ENCODE peak calls at places on chromosomes 5 and 9, in ten cellular contexts. O is IMR-90, S is heart left ventricle, F is H1, Z is breast epithelium, M is uterus, Q is testis, E is tibial nerve, B is transverse colon, X is esophagus squamous epithelium. J is an unnamed sample. For H3K36me3 and H3K4me1, the result is how much of the 10 kb centered on the place peaks cover.

GRCh38 chr9:34961574-34962480 is 3.7 kb downstream of the PHF24 start:
- DNase-seq in B (no peak), M (no peak), E (no peak), Q (no peak), F (no peak), S (no peak), O (peak), Z (no peak), X (no peak), J (no peak)

GRCh38 chr5:35158627-35159369 is 71.5 kb downstream of the PRLR start:
- DNase-seq in O (no peak), S (no peak), B (no peak), Q (no peak), E (no peak), F (no peak), Z (no peak), M (no peak), X (no peak), J (no peak)

GRCh38 chr5:113199122-113199905 is 222.7 kb downstream of the DCP2 start:
- DNase-seq in O (peak), F (no peak), Z (no peak), B (no peak), S (no peak), M (no peak), Q (no peak), E (no peak), X (no peak), J (no peak)

GRCh38 chr9:88313364-88314220 is 74.7 kb upstream of the SPIN1 start:
- DNase-seq in F (peak), Z (no peak), Q (no peak), M (no peak), X (no peak), S (no peak), B (no peak), O (no peak), E (no peak), J (no peak)

GRCh38 chr9:134735441-134736175 is 94.0 kb downstream of the COL5A1 start:
- DNase-seq in B (peak), F (no peak), O (no peak), Z (no peak), S (peak), X (no peak), E (peak), M (peak), Q (peak), J (peak)

GRCh38 chr9:133031496-133031911 is 707 bp downstream of the GTF3C5 start:
- DNase-seq in E (no peak), F (no peak), M (no peak), Z (no peak), O (no peak), X (no peak), B (no peak), S (no peak), Q (no peak), J (no peak)

GRCh38 chr9:92614123-92614510 is 55.8 kb downstream of the IPPK start:
- DNase-seq in S (no peak), M (peak), O (no peak), Q (peak), Z (no peak), B (no peak), E (no peak), F (no peak), X (no peak), J (no peak)

GRCh38 chr5:177600458-177601018 is 606 bp downstream of the B4GALT7 start:
- DNase-seq in S (no peak), B (no peak), E (no peak), Z (no peak), M (no peak), F (no peak), X (no peak), Q (peak), O (peak), J (peak)

GRCh38 chr5:62689599-62690368 is 111.2 kb downstream of the LRRC70 start:
- DNase-seq in Q (no peak), S (no peak), Z (no peak), X (no peak), F (no peak), O (no peak), M (no peak), B (no peak), E (no peak), J (no peak)

GRCh38 chr5:19122923-19123322 is 865.1 kb downstream of the CDH18 start:
- DNase-seq in B (no peak), M (no peak), Z (no peak), E (no peak), F (no peak), O (no peak), X (no peak), Q (no peak), S (no peak), J (no peak)

GRCh38 chr9:115411993-115412452 is 294.1 kb upstream of the TNC start:
- DNase-seq in B (no peak), Z (no peak), S (no peak), X (no peak), O (peak), Q (no peak), E (no peak), M (no peak), F (no peak), J (no peak)

GRCh38 chr5:151523335-151523734 is 67.8 kb downstream of the FAT2 start:
- DNase-seq in Z (no peak), F (peak), E (no peak), O (peak), M (no peak), Q (peak), X (no peak), B (no peak), S (no peak), J (no peak)

GRCh38 chr5:100904259-100904822 is 1.3 kb upstream of the ST8SIA4 start:
- DNase-seq in X (peak), O (no peak), Q (no peak), B (peak), E (no peak), Z (no peak), M (peak), S (peak), F (no peak), J (no peak)

GRCh38 chr9:138010861-138011260 is 133.3 kb downstream of the CACNA1B start:
- DNase-seq in M (no peak), X (no peak), B (no peak), E (no peak), Q (no peak), Z (no peak), S (no peak), O (no peak), F (no peak), J (no peak)

GRCh38 chr5:157049605-157050004 is 9.3 kb downstream of the HAVCR1 start:
- DNase-seq in O (no peak), M (no peak), Q (no peak), Z (no peak), S (no peak), X (no peak), F (no peak), E (no peak), B (no peak), J (no peak)

GRCh38 chr9:3397726-3398125 is 128.1 kb downstream of the RFX3 start:
- DNase-seq in Z (no peak), X (no peak), E (no peak), F (no peak), B (no peak), O (no peak), M (no peak), Q (no peak), S (no peak), J (no peak)

GRCh38 chr9:17656889-17657288 is 78.0 kb downstream of the SH3GL2 start:
- DNase-seq in O (no peak), S (no peak), F (no peak), E (no peak), Q (no peak), M (no peak), B (no peak), X (no peak), Z (no peak), J (no peak)

GRCh38 chr5:168654225-168654624 is 75.1 kb upstream of the PANK3 start:
- DNase-seq in F (no peak), Q (peak), O (peak), X (no peak), Z (no peak), S (peak), B (no peak), E (peak), M (no peak), J (no peak)

GRCh38 chr5:428219-428618 is 14.8 kb upstream of the EXOC3 start:
- DNase-seq in S (no peak), M (no peak), Z (no peak), F (no peak), B (no peak), E (no peak), O (no peak), Q (no peak), X (no peak), J (no peak)

GRCh38 chr9:133506653-133507038 is 18.1 kb downstream of the MYMK start:
- DNase-seq in O (peak), M (peak), Z (no peak), S (peak), F (no peak), X (no peak), E (peak), Q (peak), B (no peak), J (peak)

GRCh38 chr9:134175808-134176598 is 11.6 kb upstream of the RNU6ATAC start:
- DNase-seq in O (no peak), S (peak), E (no peak), B (no peak), Z (no peak), Q (peak), F (no peak), X (no peak), M (peak), J (no peak)

GRCh38 chr9:134517069-134517680 is 124.4 kb upstream of the COL5A1 start:
- DNase-seq in M (no peak), O (no peak), B (no peak), F (no peak), E (no peak), S (no peak), Z (peak), X (no peak), Q (no peak), J (no peak)

GRCh38 chr9:21317956-21318923 is 13.1 kb upstream of the IFNA5 start:
- DNase-seq in F (no peak), B (peak), E (no peak), Z (no peak), S (no peak), Q (peak), O (peak), M (peak), X (no peak), J (peak)

GRCh38 chr5:77986261-77986660 is 210.1 kb upstream of the TBCA start:
- DNase-seq in F (no peak), M (no peak), B (no peak), Q (no peak), S (no peak), Z (no peak), X (no peak), E (no peak), O (no peak), J (no peak)

GRCh38 chr5:142013734-142014495 is 1.1 kb upstream of the GNPDA1 start:
- DNase-seq in Q (peak), M (peak), Z (no peak), O (peak), X (no peak), B (peak), S (peak), F (no peak), E (no peak), J (peak)

GRCh38 chr9:25850803-25851202 is 172.6 kb upstream of the TUSC1 start:
- DNase-seq in F (no peak), B (no peak), X (no peak), M (no peak), S (no peak), O (no peak), E (no peak), Z (no peak), Q (no peak), J (no peak)
- H3K36me3 ChIP-seq in F (under half), B (under half), X (under half), M (under half), S (under half), O (under half), E (under half), Z (under half), Q (under half), J (under half)

DNA sequence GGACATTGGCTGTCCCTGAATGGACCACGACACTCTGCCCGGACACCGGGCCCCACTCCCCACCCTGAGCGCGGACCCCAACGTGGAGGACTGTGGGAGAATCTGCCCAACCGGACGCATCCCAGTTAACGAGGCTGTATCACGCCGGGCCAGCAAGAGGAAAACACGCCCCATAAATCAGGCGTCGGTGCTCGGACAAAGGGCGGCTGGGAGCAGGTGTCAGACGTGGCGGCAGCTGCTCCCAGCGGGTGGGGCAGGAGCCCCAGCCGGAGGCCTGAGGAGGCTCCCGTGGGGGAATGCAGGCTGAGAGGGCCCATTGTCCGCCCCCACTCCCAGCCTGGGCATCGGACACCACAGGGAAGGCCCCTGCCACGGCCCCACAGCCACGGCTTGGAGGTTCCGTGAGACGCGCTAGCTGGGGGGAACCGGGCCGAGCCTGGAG is 19.2 kb downstream of the NOTCH1 start:
- DNase-seq in S (no peak), O (no peak), B (peak), M (no peak), Z (no peak), Q (no peak), E (no peak), X (no peak), F (no peak), J (no peak)
- TF ChIP-seq POLR2A in S (no peak), O (no peak), B (peak), M (no peak), Z (no peak), Q (no peak), E (no peak), X (no peak), F (no peak), J (no peak)

GRCh38 chr9:136222896-136223266 is 18.0 kb upstream of the LHX3 start:
- DNase-seq in E (no peak), F (no peak), Q (no peak), O (no peak), Z (no peak), X (no peak), B (no peak), S (no peak), M (no peak), J (no peak)
- H3K4me1 ChIP-seq in E (under half), F (under half), Q (under half), O (under half), Z (under half), X (under half), B (under half), S (under half), M (under half), J (under half)

DNA sequence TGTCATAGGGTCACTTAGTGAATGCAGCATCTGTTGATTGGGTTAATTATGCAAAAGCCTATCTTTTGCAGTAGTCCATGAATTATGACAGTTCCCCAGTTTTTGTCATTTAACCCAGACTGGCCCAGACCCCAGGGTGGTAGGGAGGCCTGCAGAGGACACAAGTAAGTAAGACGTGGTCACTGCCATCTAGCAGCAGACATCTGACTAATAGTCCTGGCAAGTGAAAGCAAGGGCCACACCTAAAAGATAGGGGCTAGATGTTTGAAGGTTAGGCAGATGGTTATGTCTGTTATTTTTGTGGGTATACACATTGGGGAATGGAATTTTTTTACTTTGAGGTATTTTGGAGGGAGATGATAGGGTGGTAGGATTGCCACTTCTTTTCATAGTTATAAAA is 48.0 kb downstream of the RAB14 start:
- DNase-seq in Q (no peak), O (no peak), S (no peak), B (no peak), E (no peak), Z (no peak), M (no peak), F (no peak), X (no peak), J (no peak)
- H3K36me3 ChIP-seq in Q (under half), O (under half), S (under half), B (under half), E (under half), Z (under half), M (under half), F (under half), X (half or more), J (under half)

GRCh38 chr9:107756091-107756490 is 266.5 kb upstream of the KLF4 start:
- DNase-seq in F (no peak), O (no peak), Q (no peak), S (no peak), M (no peak), E (no peak), X (no peak), B (no peak), Z (no peak), J (no peak)

GRCh38 chr9:107755267-107755666 is 265.7 kb upstream of the KLF4 start:
- DNase-seq in O (peak), B (peak), Q (no peak), Z (no peak), S (no peak), E (no peak), M (no peak), F (no peak), X (no peak), J (no peak)

GRCh38 chr9:107751522-107752235 is 262.1 kb upstream of the KLF4 start:
- DNase-seq in E (no peak), F (no peak), Z (no peak), B (peak), M (no peak), O (peak), S (no peak), X (no peak), Q (no peak), J (peak)

GRCh38 chr9:107749787-107750444 is 260.3 kb upstream of the KLF4 start:
- DNase-seq in F (no peak), Z (peak), Q (peak), B (peak), X (peak), O (peak), M (peak), S (peak), E (peak), J (peak)

GRCh38 chr9:107750741-107751521 is 261.4 kb upstream of the KLF4 start:
- DNase-seq in S (peak), Z (peak), F (no peak), M (peak), O (peak), E (peak), B (peak), X (no peak), Q (peak), J (peak)
- TF ChIP-seq POLR2A in S (no peak), Z (no peak), F (no peak), M (no peak), O (peak), E (no peak), B (no peak), X (no peak), Q (no peak), J (no peak)

DNA sequence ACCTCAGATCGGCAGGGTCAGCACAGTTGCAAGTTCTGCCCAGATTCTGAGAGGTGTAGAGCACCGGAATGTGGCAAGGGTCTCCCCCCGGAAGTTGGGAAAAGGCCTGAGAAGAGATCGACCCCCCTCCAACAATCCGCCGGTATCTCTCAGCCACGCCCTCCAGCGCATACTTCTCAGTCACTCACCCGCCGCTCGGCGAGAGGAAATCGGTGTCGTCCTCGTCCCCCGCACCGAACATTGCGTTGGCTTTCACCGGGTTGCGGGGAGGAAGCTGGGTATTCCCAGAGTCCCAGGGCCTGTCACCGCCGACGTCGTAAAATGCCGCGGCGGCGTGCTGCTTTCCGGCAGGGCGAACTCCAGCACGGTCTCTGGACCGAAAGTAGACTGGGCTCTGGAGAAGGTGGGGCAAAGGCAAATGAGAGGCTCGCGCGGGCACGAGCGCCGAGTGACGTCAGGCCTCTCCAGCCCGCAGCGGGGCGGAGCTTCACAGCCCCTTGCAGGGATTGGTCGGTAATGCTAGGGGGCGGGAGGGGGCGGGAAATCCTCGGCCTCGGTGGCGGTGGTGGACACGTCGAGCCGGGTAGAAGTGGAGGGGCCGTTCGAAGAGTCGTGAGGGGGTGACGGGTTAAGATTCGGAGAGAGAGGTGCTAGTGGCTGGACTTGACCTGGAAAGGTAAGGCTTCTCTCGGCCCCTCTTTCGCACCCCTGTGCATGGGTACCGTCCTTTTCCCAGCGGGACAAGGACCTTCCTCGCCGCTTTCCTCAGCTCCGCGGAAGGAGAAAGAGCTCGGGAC is at the start of the genes FKBP15 and SLC31A1:
- DNase-seq in M (peak), S (peak), Z (peak), O (peak), Q (peak), E (peak), X (peak), F (peak), B (peak), J (peak)
- H3K4me1 ChIP-seq in M (under half), S (under half), Z (under half), O (under half), Q (under half), E (under half), X (half or more), F (under half), B (under half), J (under half)

DNA sequence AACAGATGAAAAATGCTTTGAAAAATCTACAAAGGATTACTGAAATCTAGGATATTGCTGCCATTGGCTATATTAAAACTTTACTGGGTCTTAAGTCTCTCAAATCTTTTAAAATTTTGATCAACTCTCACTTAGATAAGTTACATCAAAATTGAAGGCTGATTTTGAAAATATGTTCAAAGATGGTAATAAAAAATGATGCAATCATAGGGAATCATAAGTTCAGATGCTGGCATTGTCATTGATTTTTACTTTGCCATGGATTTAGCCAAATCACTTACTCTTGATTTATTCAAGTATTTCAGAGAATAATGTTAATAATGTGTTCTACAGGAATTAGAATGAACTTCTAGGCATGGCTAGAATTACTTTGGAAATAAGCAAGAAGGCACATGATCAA is 24.2 kb downstream of the LARS1 start:
- DNase-seq in B (no peak), E (no peak), M (no peak), S (no peak), O (no peak), Z (no peak), F (no peak), X (no peak), Q (no peak), J (no peak)
- H3K36me3 ChIP-seq in B (under half), E (under half), M (under half), S (under half), O (under half), Z (under half), F (half or more), X (half or more), Q (under half), J (under half)

DNA sequence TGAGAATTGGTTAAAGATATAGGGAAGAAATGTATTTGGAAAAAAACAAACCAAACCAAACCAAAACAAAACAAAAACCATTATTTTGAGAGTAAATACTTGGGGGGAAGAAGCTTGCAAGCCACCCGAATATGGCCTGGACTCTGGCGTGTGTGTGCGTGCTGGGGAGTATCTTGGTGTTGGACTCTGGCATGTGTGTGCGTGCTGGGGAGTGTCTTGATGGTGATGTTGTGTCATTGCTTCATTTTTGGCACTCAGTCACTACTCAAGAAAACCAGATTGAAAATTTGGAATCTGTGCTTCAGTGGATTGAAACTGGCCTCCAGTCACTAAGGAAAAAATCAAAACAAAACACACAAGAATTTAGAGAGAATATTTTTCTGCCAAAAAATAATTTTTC is 76.1 kb downstream of the ARRDC3 start:
- DNase-seq in Q (no peak), M (peak), Z (no peak), E (peak), F (no peak), X (no peak), B (peak), S (peak), O (peak), J (peak)
- TF ChIP-seq POLR2A in Q (no peak), M (no peak), Z (no peak), E (no peak), F (no peak), X (no peak), B (no peak), S (no peak), O (no peak), J (no peak)